ENCODE peak calls at places on chromosomes 7 and 10, in seven cellular contexts. B, X, P, Z, N, K and M are unnamed samples.

GRCh38 chr10:33326897-33327296 is 7.6 kb downstream of the NRP1 start:
- DNase-seq in B (no peak), X (no peak), P (no peak), Z (no peak), N (no peak), K (no peak), M (no peak)

GRCh38 chr7:36526720-36527548 is 137.3 kb downstream of the ANLN start:
- DNase-seq in B (peak; percentile 87), X (peak; percentile 65), P (no peak), Z (peak; percentile 80), N (no peak), K (no peak), M (peak; percentile 88)

GRCh38 chr10:47278152-47278473 is 21.9 kb upstream of the GDF10 start:
- DNase-seq in B (no peak), X (no peak), P (no peak), Z (no peak), N (no peak), K (no peak), M (no peak)

GRCh38 chr7:151439855-151440798 is at the start of gene CRYGN:
- DNase-seq in B (no peak), X (no peak), P (peak; percentile 83), Z (no peak), N (no peak), K (peak; percentile 71), M (no peak)

GRCh38 chr10:50224330-50224952 is 26.9 kb downstream of the ASAH2 start:
- DNase-seq in B (peak; percentile 55), X (peak; percentile 61), P (peak; percentile 71), Z (peak; percentile 43), N (peak; percentile 57), K (peak; percentile 29), M (peak; percentile 99)

GRCh38 chr7:116809636-116810266 is 52.6 kb upstream of the CAPZA2 start:
- DNase-seq in B (peak; percentile 51), X (peak; percentile 84), P (peak; percentile 80), Z (peak; percentile 40), N (peak; percentile 48), K (peak; percentile 86), M (peak; percentile 87)

GRCh38 chr10:24132741-24133140 is 76.2 kb upstream of the KIAA1217 start:
- DNase-seq in B (peak; percentile 46), X (no peak), P (no peak), Z (peak; percentile 17), N (no peak), K (no peak), M (peak; percentile 29)

GRCh38 chr7:129118182-129118581 is 26.3 kb upstream of the TSPAN33 start:
- DNase-seq in B (no peak), X (no peak), P (no peak), Z (no peak), N (no peak), K (no peak), M (no peak)

GRCh38 chr7:94111009-94111408 is 106.9 kb upstream of the BET1 start:
- DNase-seq in B (peak; percentile 49), X (peak; percentile 35), P (no peak), Z (peak; percentile 35), N (no peak), K (no peak), M (no peak)

GRCh38 chr10:79400567-79401004 is 44.8 kb downstream of the ZCCHC24 start:
- DNase-seq in B (no peak), X (peak; percentile 52), P (peak; percentile 64), Z (no peak), N (no peak), K (peak; percentile 86), M (peak; percentile 97)

GRCh38 chr7:54802841-54803240 is 43.8 kb upstream of the SEC61G start:
- DNase-seq in B (peak; percentile 57), X (no peak), P (no peak), Z (peak; percentile 23), N (no peak), K (peak; percentile 53), M (peak; percentile 71)

GRCh38 chr10:58577394-58577793 is 64.7 kb downstream of the BICC1 start:
- DNase-seq in B (peak; percentile 75), X (no peak), P (no peak), Z (peak; percentile 68), N (no peak), K (no peak), M (no peak)

GRCh38 chr7:110050831-110051230 is 1040.1 kb upstream of the LRRN3 start:
- DNase-seq in B (no peak), X (no peak), P (no peak), Z (no peak), N (no peak), K (no peak), M (no peak)

GRCh38 chr10:45407542-45407941 is 33.5 kb downstream of the ALOX5 start:
- DNase-seq in B (no peak), X (no peak), P (no peak), Z (no peak), N (no peak), K (no peak), M (no peak)

GRCh38 chr7:78326189-78326588 is 527.6 kb downstream of the PHTF2 start:
- DNase-seq in B (peak; percentile 76), X (no peak), P (no peak), Z (peak; percentile 66), N (no peak), K (peak; percentile 73), M (peak; percentile 6)

GRCh38 chr7:98760201-98760651 is 109.6 kb downstream of the TMEM130 start:
- DNase-seq in B (peak; percentile 78), X (no peak), P (no peak), Z (peak; percentile 73), N (no peak), K (peak; percentile 97), M (no peak)

GRCh38 chr7:33873981-33874750 is 31.2 kb upstream of the BMPER start:
- DNase-seq in B (peak; percentile 86), X (no peak), P (no peak), Z (peak; percentile 80), N (no peak), K (no peak), M (peak; percentile 88)

GRCh38 chr10:96756111-96756903 is 36.0 kb upstream of the PIK3AP1 start:
- DNase-seq in B (no peak), X (peak; percentile 72), P (no peak), Z (no peak), N (no peak), K (no peak), M (no peak)

GRCh38 chr10:60480865-60481563 is 91.3 kb upstream of the ANK3 start:
- DNase-seq in B (peak; percentile 91), X (no peak), P (no peak), Z (peak; percentile 87), N (no peak), K (peak; percentile 82), M (peak; percentile 100)

GRCh38 chr7:1377111-1377909 is 82.0 kb downstream of the MICALL2 start:
- DNase-seq in B (no peak), X (no peak), P (no peak), Z (no peak), N (no peak), K (peak; percentile 87), M (no peak)

GRCh38 chr7:38147005-38147404 is 31.0 kb upstream of the STARD3NL start:
- DNase-seq in B (no peak), X (no peak), P (no peak), Z (no peak), N (no peak), K (peak; percentile 13), M (no peak)

GRCh38 chr7:75702515-75702914 is 36.2 kb downstream of the HIP1 start:
- DNase-seq in B (no peak), X (no peak), P (no peak), Z (no peak), N (no peak), K (no peak), M (no peak)

GRCh38 chr7:77484785-77485184 is 52.3 kb upstream of the PTPN12 start:
- DNase-seq in B (no peak), X (no peak), P (no peak), Z (no peak), N (no peak), K (no peak), M (no peak)

GRCh38 chr10:112949875-112950507 is at the start of gene TCF7L2:
- DNase-seq in B (peak; percentile 97), X (peak; percentile 47), P (peak; percentile 99), Z (peak; percentile 92), N (peak; percentile 99), K (peak; percentile 96), M (peak; percentile 93)

GRCh38 chr10:69318087-69318996 is 40.0 kb downstream of the HK1 start:
- DNase-seq in B (peak; percentile 79), X (peak; percentile 90), P (peak; percentile 96), Z (peak; percentile 63), N (peak; percentile 86), K (peak; percentile 98), M (peak; percentile 98)
- H2AFZ ChIP-seq in B (peak overlapping the region; percentile 71), X (peak overlapping the region; percentile 98), P (peak overlapping the region; percentile 94), Z (peak overlapping the region; percentile 94), N (peak overlapping the region; percentile 99), K (peak overlapping the region; percentile 88), M (peak overlapping the region; percentile 98)

DNA sequence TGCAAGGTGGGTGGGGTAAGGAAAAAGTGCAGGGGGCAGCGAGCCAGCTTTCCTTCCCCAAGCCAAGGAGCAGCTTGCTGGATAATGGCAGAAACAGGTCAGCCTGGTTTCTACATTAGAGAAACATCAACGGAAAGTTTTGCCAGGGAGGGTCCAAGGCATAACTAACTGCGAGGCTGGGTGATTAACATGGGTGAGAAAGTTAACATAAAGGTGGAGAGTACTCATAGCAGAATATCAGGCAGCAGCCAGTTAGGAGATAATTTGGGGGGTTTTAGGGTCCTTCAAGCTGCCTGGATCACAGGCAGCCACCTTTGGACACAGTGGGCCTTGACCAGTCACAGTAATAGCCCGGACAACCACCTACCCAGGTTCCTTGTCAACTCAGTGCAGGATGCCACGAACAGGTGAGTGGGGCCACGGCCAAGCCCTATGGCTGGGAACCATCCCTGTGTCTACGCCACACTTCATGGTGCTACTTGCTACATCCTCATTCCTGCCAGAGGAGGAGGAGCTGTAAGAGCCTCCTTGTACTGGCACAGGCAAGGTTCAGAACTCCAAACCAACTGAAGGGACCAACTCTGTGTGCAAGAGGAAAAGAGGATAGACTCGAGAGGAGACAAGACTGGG is 20.1 kb downstream of the ITPRIP start:
- DNase-seq in B (no peak), X (no peak), P (no peak), Z (no peak), N (no peak), K (no peak), M (no peak)
- H3K4me1 ChIP-seq in B (peaks cover 43% of the 10 kb centered on the region), X (peaks cover 7% of the 10 kb centered on the region), P (peaks cover 26% of the 10 kb centered on the region), Z (peaks cover 31% of the 10 kb centered on the region), N (peaks cover 5% of the 10 kb centered on the region), K (peaks cover 64% of the 10 kb centered on the region), M (peaks cover 16% of the 10 kb centered on the region)

GRCh38 chr10:6275022-6275997 is 72.6 kb downstream of the PFKFB3 start:
- DNase-seq in B (peak; percentile 99), X (no peak), P (peak; percentile 52), Z (peak; percentile 99), N (peak; percentile 17), K (peak; percentile 95), M (peak; percentile 89)
- H2AFZ ChIP-seq in B (peak overlapping the region; percentile 65), X (no peak overlapping the region), P (no peak overlapping the region), Z (peak overlapping the region; percentile 65), N (peak overlapping the region; percentile 89), K (peak overlapping the region; percentile 95), M (peak overlapping the region; percentile 48)

DNA sequence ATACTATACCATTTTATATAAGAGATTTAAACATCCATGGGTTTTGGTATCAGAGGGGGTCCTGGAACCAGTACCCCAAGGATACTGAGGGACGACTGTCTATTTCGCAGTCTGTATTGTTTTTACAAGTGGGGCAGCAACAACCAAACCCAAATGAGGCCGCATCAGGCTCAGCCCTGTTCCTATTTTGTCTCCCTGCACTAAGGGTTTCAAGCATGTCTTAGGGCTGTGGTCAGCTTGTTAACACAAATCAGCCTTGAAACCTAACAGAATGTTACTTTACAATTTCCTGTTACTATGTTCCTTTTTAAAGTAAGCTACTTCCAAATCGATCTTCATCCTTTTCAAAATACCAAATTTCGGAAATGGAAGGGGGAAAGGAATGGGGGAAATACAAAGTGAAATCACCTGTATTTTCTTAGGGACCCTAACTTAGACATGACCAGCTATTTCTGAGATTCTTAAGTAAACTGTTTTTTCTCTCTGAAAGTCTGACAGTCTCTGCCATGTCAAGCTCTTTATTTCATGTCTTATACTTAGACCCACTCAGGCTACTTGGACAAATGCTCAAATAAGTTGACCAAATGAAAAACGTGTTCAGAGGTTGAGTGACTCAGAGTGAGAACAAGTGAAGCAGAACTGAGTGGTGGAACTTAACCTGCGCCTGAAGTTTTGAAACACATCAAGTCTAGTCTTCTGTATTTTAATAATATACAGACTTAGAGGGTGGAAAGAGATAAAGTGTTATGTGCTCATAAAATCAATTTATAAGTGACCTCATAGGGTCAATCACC is 75.8 kb downstream of the C1GALT1 start:
- DNase-seq in B (no peak), X (peak; percentile 57), P (no peak), Z (no peak), N (no peak), K (peak; percentile 21), M (peak; percentile 23)
- H3K4me1 ChIP-seq in B (no peaks in the 10 kb centered on the region), X (peaks cover 19% of the 10 kb centered on the region), P (no peaks in the 10 kb centered on the region), Z (no peaks in the 10 kb centered on the region), N (peaks cover 3% of the 10 kb centered on the region), K (no peaks in the 10 kb centered on the region), M (peaks cover 4% of the 10 kb centered on the region)